ENCODE peak calls at places on chromosomes 11 and 22, in four cellular contexts. Z, O, E and U are unnamed samples.
A peak's percentile ranks its signal among the peaks of the same experiment; 100 is the strongest.

GRCh38 chr11:37459430-37459829 is 861.4 kb upstream of the RAG2 start:
- DNase-seq in Z (no peak), O (no peak), E (no peak), U (no peak)

GRCh38 chr22:35544810-35545209 is 4.2 kb downstream of the RASD2 start:
- DNase-seq in Z (no peak), O (no peak), E (no peak), U (no peak)

GRCh38 chr11:64294665-64295289 is 3.7 kb downstream of the KCNK4 start:
- DNase-seq in Z (no peak), O (no peak), E (no peak), U (no peak)

GRCh38 chr11:46520971-46521745 is 72.7 kb downstream of the AMBRA1 start:
- DNase-seq in Z (no peak), O (no peak), E (no peak), U (no peak)

GRCh38 chr11:83493918-83494317 is 207.8 kb upstream of the CCDC90B start:
- DNase-seq in Z (no peak), O (no peak), E (no peak), U (no peak)

GRCh38 chr11:68690671-68691401 is 6.5 kb downstream of the GAL start:
- DNase-seq in Z (no peak), O (no peak), E (no peak), U (no peak)

GRCh38 chr11:134498326-134499139 is 86.5 kb upstream of the B3GAT1 start:
- DNase-seq in Z (peak; percentile 32), O (no peak), E (no peak), U (no peak)

GRCh38 chr11:89495951-89496350 is 4.8 kb upstream of the NOX4 start:
- DNase-seq in Z (no peak), O (no peak), E (no peak), U (no peak)

GRCh38 chr11:14499178-14499559 is 442 bp downstream of the COPB1 start:
- DNase-seq in Z (no peak), O (no peak), E (peak; percentile 29), U (no peak)

GRCh38 chr11:10506013-10506370 is 35.0 kb downstream of the RNF141 start:
- DNase-seq in Z (no peak), O (no peak), E (no peak), U (no peak)

GRCh38 chr11:6812391-6813005 is 13.0 kb upstream of the OR6A2 start:
- DNase-seq in Z (peak; percentile 14), O (peak; percentile 8), E (peak; percentile 68), U (no peak)

GRCh38 chr22:17920145-17920605 is 104.2 kb downstream of the MICAL3 start:
- DNase-seq in Z (no peak), O (no peak), E (no peak), U (no peak)

GRCh38 chr11:74094393-74094792 is 76.4 kb downstream of the C2CD3 start:
- DNase-seq in Z (no peak), O (no peak), E (no peak), U (no peak)

GRCh38 chr11:111378773-111379499 is at the start of gene POU2AF1:
- DNase-seq in Z (no peak), O (no peak), E (peak; percentile 95), U (no peak)

GRCh38 chr11:134609361-134610115 is 197.5 kb upstream of the B3GAT1 start:
- DNase-seq in Z (no peak), O (no peak), E (no peak), U (no peak)

GRCh38 chr11:116505466-116506247 is 267.1 kb downstream of the BUD13 start:
- DNase-seq in Z (peak; percentile 70), O (no peak), E (no peak), U (no peak)

GRCh38 chr11:5293028-5293427 is 8.7 kb downstream of the OR51B4 start:
- DNase-seq in Z (no peak), O (no peak), E (no peak), U (no peak)

GRCh38 chr11:69284081-69284511 is 9.9 kb upstream of the MYEOV start:
- DNase-seq in Z (no peak), O (no peak), E (no peak), U (no peak)